ENCODE peak calls at places on chromosomes 1 and 21, in nine cellular contexts. K is fibroblast of lung, I is AG09309, J is RWPE2, P is GM13976, Z is mucosa of descending colon, L is neural progenitor cell, Y is cardiac fibroblast, O is HL-60. T is an unnamed sample.

GRCh38 chr21:16279658-16280581 is 550.1 kb downstream of the USP25 start:
- DNase-seq in K (peak; percentile 55), I (peak; percentile 16), J (no peak), P (no peak), Z (no peak), L (peak; percentile 77), Y (peak; percentile 63), O (no peak), T (no peak)

GRCh38 chr1:17802164-17802563 is 47.0 kb downstream of the ACTL8 start:
- DNase-seq in K (peak; percentile 29), I (peak; percentile 44), J (no peak), P (no peak), Z (no peak), L (no peak), Y (peak; percentile 76), O (no peak), T (no peak)

GRCh38 chr21:20645344-20645743 is 352.9 kb upstream of the NCAM2 start:
- DNase-seq in K (no peak), I (no peak), J (no peak), P (no peak), Z (no peak), L (no peak), Y (no peak), O (no peak), T (no peak)

GRCh38 chr21:17513214-17514123 is 626 bp downstream of the CXADR start:
- DNase-seq in K (peak; percentile 29), I (no peak), J (no peak), P (peak; percentile 40), Z (no peak), L (peak; percentile 71), Y (peak; percentile 32), O (no peak), T (peak; percentile 31)

GRCh38 chr1:39272791-39273071 is 68.2 kb downstream of the MACF1 start:
- DNase-seq in K (no peak), I (no peak), J (no peak), P (no peak), Z (no peak), L (no peak), Y (no peak), O (no peak), T (no peak)

GRCh38 chr1:202857136-202857610 is 31.8 kb downstream of the RABIF start:
- DNase-seq in K (no peak), I (no peak), J (no peak), P (no peak), Z (no peak), L (no peak), Y (no peak), O (no peak), T (no peak)

GRCh38 chr1:150760003-150760402 is 5.6 kb downstream of the CTSS start:
- DNase-seq in K (no peak), I (no peak), J (no peak), P (no peak), Z (no peak), L (no peak), Y (no peak), O (no peak), T (no peak)

GRCh38 chr1:205392650-205393049 is 29.2 kb downstream of the LEMD1 start:
- DNase-seq in K (no peak), I (no peak), J (no peak), P (no peak), Z (no peak), L (no peak), Y (no peak), O (no peak), T (no peak)

GRCh38 chr21:29677326-29677725 is 262.5 kb downstream of the GRIK1 start:
- DNase-seq in K (no peak), I (no peak), J (no peak), P (no peak), Z (no peak), L (no peak), Y (no peak), O (no peak), T (no peak)

GRCh38 chr1:15186846-15187151 is 33.3 kb downstream of the TMEM51 start:
- DNase-seq in K (no peak), I (no peak), J (no peak), P (no peak), Z (no peak), L (peak; percentile 43), Y (no peak), O (no peak), T (no peak)

GRCh38 chr1:29958271-29958670 is 721.9 kb downstream of the PTPRU start:
- DNase-seq in K (no peak), I (no peak), J (no peak), P (no peak), Z (no peak), L (no peak), Y (no peak), O (no peak), T (no peak)

GRCh38 chr1:151733126-151733525 is 11.8 kb downstream of the RIIAD1 start:
- DNase-seq in K (no peak), I (no peak), J (no peak), P (no peak), Z (no peak), L (no peak), Y (no peak), O (no peak), T (no peak)

GRCh38 chr21:17733209-17733608 is 85.9 kb downstream of the C21orf91 start:
- DNase-seq in K (no peak), I (no peak), J (no peak), P (no peak), Z (no peak), L (no peak), Y (no peak), O (no peak), T (no peak)

GRCh38 chr1:110672001-110672752 is 2.6 kb downstream of the KCNA3 start:
- DNase-seq in K (peak; percentile 57), I (no peak), J (no peak), P (peak; percentile 20), Z (no peak), L (peak; percentile 69), Y (no peak), O (peak; percentile 71), T (peak; percentile 17)

GRCh38 chr1:110281363-110282290 is 57.5 kb upstream of the RBM15 start:
- DNase-seq in K (no peak), I (no peak), J (no peak), P (no peak), Z (no peak), L (no peak), Y (no peak), O (no peak), T (no peak)

GRCh38 chr1:109040627-109041613 is 982 bp downstream of the WDR47 start:
- DNase-seq in K (peak; percentile 41), I (no peak), J (no peak), P (peak; percentile 62), Z (no peak), L (peak; percentile 72), Y (peak; percentile 25), O (peak; percentile 28), T (peak; percentile 43)

GRCh38 chr1:92310185-92310597 is 11.3 kb downstream of the RPAP2 start:
- DNase-seq in K (peak; percentile 54), I (no peak), J (no peak), P (peak; percentile 37), Z (no peak), L (peak; percentile 30), Y (peak; percentile 62), O (no peak), T (peak; percentile 29)
- TF ChIP-seq CTCF in K (peak; percentile 15), I (peak; percentile 44), J (peak; percentile 83), P (peak; percentile 29), Z (no peak), L (peak; percentile 77), Y (peak; percentile 44), O (peak; percentile 30), T (peak; percentile 46)

DNA sequence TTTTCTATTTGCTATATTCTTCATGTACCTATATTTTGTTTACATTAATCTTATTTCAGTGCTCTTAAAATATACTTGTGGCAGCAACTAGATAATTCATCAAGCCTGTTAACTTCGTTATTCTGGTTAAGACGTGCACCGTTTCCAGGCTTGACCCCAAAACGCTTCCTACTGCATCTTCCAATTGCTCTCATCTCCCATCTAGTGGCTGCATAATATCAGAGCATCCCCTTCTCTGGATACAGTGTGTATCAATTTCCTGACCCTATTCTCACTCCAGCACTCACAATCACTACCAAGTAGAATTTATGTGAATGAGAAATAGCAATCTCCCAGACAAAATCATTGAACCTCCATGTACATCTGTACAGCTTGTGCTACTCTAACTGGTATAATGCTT is 1280.3 kb upstream of the B3GALT2 start:
- DNase-seq in K (peak; percentile 6), I (no peak), J (no peak), P (no peak), Z (no peak), L (peak; percentile 31), Y (no peak), O (no peak), T (no peak)
- TF ChIP-seq CTCF in K (no peak), I (no peak), J (peak; percentile 54), P (no peak), Z (no peak), L (peak; percentile 49), Y (no peak), O (no peak), T (no peak)

GRCh38 chr1:182484531-182485257 is 34.7 kb downstream of the RGSL1 start:
- DNase-seq in K (no peak), I (no peak), J (no peak), P (peak; percentile 27), Z (no peak), L (peak; percentile 46), Y (no peak), O (peak; percentile 99), T (peak; percentile 40)
- TF ChIP-seq CTCF in K (no peak), I (peak; percentile 16), J (peak; percentile 10), P (peak; percentile 30), Z (peak; percentile 16), L (peak; percentile 54), Y (no peak), O (peak; percentile 88), T (peak; percentile 31)

DNA sequence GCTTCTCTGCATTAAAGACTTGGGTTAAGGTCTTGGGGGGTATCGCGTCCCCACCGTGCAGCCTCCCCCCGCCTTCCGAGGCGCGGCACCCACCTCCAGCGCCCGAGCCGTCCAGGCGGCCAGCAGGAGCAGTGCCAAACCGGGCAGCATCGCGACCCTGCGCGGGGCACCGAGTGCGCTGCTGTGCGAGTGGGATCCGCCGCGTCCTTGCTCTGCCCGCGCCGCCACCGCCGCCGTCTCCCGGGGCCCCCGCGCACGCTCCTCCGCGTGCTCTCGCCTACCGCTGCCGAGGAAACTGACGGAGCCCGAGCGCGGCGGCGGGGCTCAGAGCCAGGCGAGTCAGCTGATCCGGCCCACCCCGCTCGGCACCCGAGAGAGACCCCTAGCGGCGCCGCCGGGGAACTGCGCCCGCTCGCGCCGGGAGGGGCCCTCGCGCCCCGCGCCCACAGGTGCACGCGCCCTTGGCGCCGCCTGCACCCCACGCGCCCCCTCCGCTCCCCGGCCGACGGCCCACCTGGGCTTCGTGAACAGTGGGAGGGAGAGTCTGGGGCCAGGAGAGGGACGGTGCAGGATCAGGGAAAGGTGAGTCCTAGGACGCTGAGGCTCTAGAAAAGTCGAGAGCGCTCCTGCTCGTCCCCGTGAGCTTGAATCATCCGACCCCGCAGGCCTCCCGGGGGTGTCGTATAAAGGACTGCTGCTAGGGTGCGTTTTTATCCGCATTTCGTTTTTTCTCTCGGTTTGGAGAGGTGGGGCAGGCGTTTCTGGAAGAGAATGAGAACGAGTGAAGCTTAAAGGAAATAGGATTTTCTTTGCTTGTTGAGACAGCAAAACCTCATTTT is at the start of gene APP:
- DNase-seq in K (peak; percentile 73), I (no peak), J (peak; percentile 68), P (peak; percentile 96), Z (peak; percentile 88), L (peak; percentile 92), Y (peak; percentile 72), O (no peak), T (peak; percentile 95)
- TF ChIP-seq CTCF in K (peak; percentile 68), I (peak; percentile 61), J (peak; percentile 97), P (peak; percentile 97), Z (peak; percentile 99), L (peak; percentile 86), Y (peak; percentile 47), O (peak; percentile 38), T (peak; percentile 91)

GRCh38 chr21:39788383-39788782 is 43.4 kb downstream of the IGSF5 start:
- DNase-seq in K (peak; percentile 26), I (peak; percentile 38), J (peak; percentile 71), P (no peak), Z (peak; percentile 63), L (peak; percentile 91), Y (peak; percentile 21), O (no peak), T (no peak)
- TF ChIP-seq CTCF in K (peak; percentile 22), I (peak; percentile 84), J (peak; percentile 94), P (no peak), Z (peak; percentile 44), L (peak; percentile 91), Y (peak; percentile 6), O (peak; percentile 37), T (no peak)

T was measured in GM10248.